ENCODE peak calls at places on chromosome 12, in nine cellular contexts. D is H9, S is mammary epithelial cell, B is neuronal stem cell, L is IMR-90, X is GM23248, A is astrocyte, Z is GM12878, K is endodermal cell. Y is an unnamed sample.

GRCh38 chr12:131197490-131197889 is 243.8 kb downstream of the ADGRD1 start:
- DNase-seq in D (no peak), S (no peak), B (no peak), L (no peak), X (no peak), A (no peak), Z (no peak), K (no peak), Y (no peak)

GRCh38 chr12:51834411-51834810 is 14.1 kb downstream of the FIGNL2 start:
- DNase-seq in D (no peak), S (no peak), B (no peak), L (no peak), X (no peak), A (no peak), Z (no peak), K (no peak), Y (no peak)

GRCh38 chr12:126668961-126669360 is 1598.0 kb upstream of the TMEM132C start:
- DNase-seq in D (no peak), S (no peak), B (no peak), L (no peak), X (peak), A (peak), Z (no peak), K (no peak), Y (no peak)

GRCh38 chr12:53623526-53623925 is 2.7 kb downstream of the ATF7 start:
- DNase-seq in D (no peak), S (peak), B (no peak), L (peak), X (peak), A (peak), Z (no peak), K (no peak), Y (peak)

GRCh38 chr12:100359822-100360221 is 2.9 kb downstream of the SLC17A8 start:
- DNase-seq in D (no peak), S (peak), B (no peak), L (peak), X (peak), A (peak), Z (no peak), K (peak), Y (no peak)

GRCh38 chr12:67275380-67275913 is 6.3 kb downstream of the CAND1 start:
- DNase-seq in D (no peak), S (peak), B (no peak), L (no peak), X (peak), A (peak), Z (no peak), K (no peak), Y (peak)

GRCh38 chr12:123043536-123044001 is 63.1 kb downstream of the ARL6IP4 start:
- DNase-seq in D (peak), S (peak), B (peak), L (peak), X (peak), A (peak), Z (no peak), K (peak), Y (peak)

GRCh38 chr12:76020281-76020680 is 11.3 kb downstream of the PHLDA1 start:
- DNase-seq in D (no peak), S (peak), B (no peak), L (peak), X (peak), A (peak), Z (peak), K (peak), Y (peak)

GRCh38 chr12:111255261-111255660 is 113.6 kb downstream of the PHETA1 start:
- DNase-seq in D (no peak), S (no peak), B (no peak), L (no peak), X (no peak), A (no peak), Z (no peak), K (no peak), Y (no peak)

GRCh38 chr12:103269962-103270361 is 225.8 kb downstream of the C12orf42 start:
- DNase-seq in D (no peak), S (no peak), B (no peak), L (peak), X (no peak), A (peak), Z (no peak), K (no peak), Y (peak)

GRCh38 chr12:46430340-46430948 is 57.9 kb upstream of the SLC38A2 start:
- DNase-seq in D (no peak), S (peak), B (no peak), L (peak), X (peak), A (peak), Z (peak), K (no peak), Y (peak)

GRCh38 chr12:89126712-89127111 is 225.6 kb downstream of the DUSP6 start:
- DNase-seq in D (no peak), S (no peak), B (no peak), L (peak), X (peak), A (peak), Z (no peak), K (no peak), Y (no peak)

GRCh38 chr12:121637231-121637914 is 11.0 kb downstream of the ORAI1 start:
- DNase-seq in D (peak), S (no peak), B (no peak), L (no peak), X (no peak), A (no peak), Z (no peak), K (peak), Y (no peak)

GRCh38 chr12:79121486-79121885 is 256.9 kb downstream of the SYT1 start:
- DNase-seq in D (peak), S (no peak), B (no peak), L (no peak), X (peak), A (no peak), Z (no peak), K (peak), Y (peak)

GRCh38 chr12:71405884-71406283 is 33.7 kb upstream of the LGR5 start:
- DNase-seq in D (no peak), S (no peak), B (no peak), L (no peak), X (no peak), A (no peak), Z (no peak), K (no peak), Y (no peak)

GRCh38 chr12:109389146-109389545 is 41.4 kb downstream of the MYO1H start:
- DNase-seq in D (no peak), S (no peak), B (no peak), L (no peak), X (peak), A (no peak), Z (no peak), K (peak), Y (no peak)

GRCh38 chr12:109388167-109388563 is 40.5 kb downstream of the MYO1H start:
- DNase-seq in D (no peak), S (no peak), B (no peak), L (no peak), X (no peak), A (no peak), Z (no peak), K (no peak), Y (no peak)

GRCh38 chr12:109385339-109386078 is 37.8 kb downstream of the MYO1H start:
- DNase-seq in D (no peak), S (peak), B (peak), L (peak), X (peak), A (peak), Z (no peak), K (peak), Y (peak)

GRCh38 chr12:109386079-109386473 is 38.4 kb downstream of the MYO1H start:
- DNase-seq in D (no peak), S (no peak), B (no peak), L (no peak), X (no peak), A (no peak), Z (no peak), K (no peak), Y (no peak)

DNA sequence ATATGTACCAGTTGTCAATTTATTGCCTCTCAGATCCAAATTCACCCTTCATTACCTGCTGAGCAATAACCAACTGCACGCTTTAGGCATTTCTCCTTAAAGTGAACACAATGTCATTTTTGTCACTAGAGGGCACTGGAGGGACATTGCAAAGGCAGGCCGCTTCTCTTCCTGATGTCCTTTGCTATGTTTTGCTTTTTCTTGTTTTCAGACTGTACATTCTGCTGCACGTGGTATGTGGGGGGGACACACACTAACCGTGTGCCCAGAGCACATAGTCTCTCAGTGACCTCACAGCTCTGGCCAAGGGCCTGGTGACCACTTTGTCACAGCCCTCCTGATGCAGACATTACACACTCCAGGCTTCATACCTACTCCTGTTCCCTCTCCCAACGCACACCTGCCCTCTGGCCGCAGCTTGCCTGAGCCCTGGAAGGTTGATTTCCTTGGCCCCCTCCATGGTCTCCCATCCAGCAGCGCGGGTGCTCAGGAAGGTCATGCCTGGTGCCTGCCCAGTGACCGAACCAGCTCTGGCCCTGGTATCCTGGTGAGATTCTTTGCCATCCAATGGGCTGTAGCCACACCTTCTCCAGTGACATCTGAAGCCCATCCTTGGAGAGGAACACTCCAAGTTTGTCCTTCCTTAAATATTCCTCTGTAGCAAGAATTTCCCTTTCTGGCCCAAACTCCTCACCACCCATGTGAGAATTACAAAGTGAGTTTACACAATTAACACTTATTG is 39.9 kb downstream of the MYO1H start:
- DNase-seq in D (peak), S (peak), B (no peak), L (peak), X (peak), A (no peak), Z (no peak), K (peak), Y (peak)
- H3K9ac ChIP-seq in D (no peak), S (no peak), B (no peak), L (no peak), X (no peak), A (no peak), Z (no peak), K (no peak), Y (no peak)

DNA sequence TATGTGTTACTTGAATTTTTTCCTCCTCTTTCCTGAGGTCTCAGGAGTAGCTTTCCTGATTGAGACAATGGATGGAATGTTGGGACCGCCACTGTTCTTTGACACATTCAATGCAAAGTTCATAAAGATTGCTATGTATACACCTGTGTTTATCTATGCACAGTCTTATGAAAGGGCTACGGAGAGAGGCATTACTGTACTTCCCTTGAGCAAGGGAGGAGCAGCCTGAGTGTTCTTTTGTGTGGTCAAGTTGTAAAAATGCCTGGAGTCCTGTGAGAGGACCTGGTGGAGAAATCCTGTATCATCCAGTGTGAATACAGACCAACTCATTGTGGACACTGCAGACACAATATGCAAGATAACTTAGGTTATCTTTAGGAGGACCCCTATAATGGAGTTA is 1.2 kb downstream of the SRGAP1 start:
- DNase-seq in D (no peak), S (peak), B (no peak), L (peak), X (peak), A (peak), Z (no peak), K (peak), Y (peak)
- H3K9ac ChIP-seq in D (no peak), S (peak), B (no peak), L (peak), X (peak), A (peak), Z (no peak), K (no peak), Y (peak)

DNA sequence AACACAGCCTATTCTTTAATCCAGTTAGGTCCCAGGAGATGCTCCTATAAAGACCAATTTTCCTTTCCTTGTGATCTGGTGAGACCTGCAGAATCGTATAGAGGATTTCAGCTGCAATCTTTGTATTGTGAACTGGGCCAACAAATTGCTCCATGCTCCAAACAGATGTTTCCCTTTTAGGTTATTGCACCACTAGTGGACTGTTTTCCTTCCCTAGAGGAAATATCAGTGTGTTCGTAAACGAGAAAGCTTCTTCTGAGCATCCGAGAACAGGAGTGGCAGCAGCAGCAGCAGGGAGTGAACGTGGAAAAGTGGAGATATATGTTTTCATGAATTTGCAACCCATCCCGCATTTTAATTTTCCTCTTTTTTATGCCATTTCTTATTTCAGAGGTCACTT is 344.1 kb upstream of the PDE3A start:
- DNase-seq in D (no peak), S (no peak), B (no peak), L (no peak), X (peak), A (no peak), Z (no peak), K (no peak), Y (peak)
- H3K9ac ChIP-seq in D (no peak), S (no peak), B (no peak), L (no peak), X (no peak), A (no peak), Z (no peak), K (no peak), Y (peak)

GRCh38 chr12:119669744-119670472 is 2.0 kb downstream of the PRKAB1 start:
- DNase-seq in D (no peak), S (peak), B (no peak), L (no peak), X (no peak), A (no peak), Z (no peak), K (no peak), Y (no peak)
- H3K9ac ChIP-seq in D (no peak), S (no peak), B (no peak), L (no peak), X (no peak), A (peak), Z (peak), K (no peak), Y (peak)

DNA sequence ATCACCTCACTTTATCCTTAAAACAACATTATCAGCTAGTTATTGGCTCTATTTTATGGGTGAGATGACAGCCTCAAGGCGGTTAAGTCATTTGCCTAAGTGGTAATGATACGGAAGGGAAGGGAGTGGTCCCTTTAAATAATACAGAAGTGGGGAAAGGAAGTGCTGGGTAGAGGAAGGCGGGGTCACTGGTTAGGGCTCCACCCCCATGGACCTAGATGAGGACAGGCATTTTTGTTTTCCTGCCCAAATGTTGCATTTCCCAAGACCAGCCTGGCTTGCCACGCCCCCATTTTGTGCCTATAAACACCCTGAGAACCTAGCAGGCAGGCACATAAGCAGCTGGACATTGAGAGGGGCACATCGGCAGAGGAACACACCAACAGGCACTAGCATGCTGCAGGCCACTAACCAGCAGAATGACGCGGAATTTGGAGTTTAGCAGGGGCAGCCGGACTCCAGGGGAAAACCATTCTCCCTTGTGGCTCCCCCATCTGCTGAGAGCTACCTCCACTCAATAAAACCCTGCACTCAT is 100.9 kb downstream of the EPS8 start:
- DNase-seq in D (peak), S (no peak), B (no peak), L (no peak), X (no peak), A (no peak), Z (no peak), K (peak), Y (no peak)
- H3K9ac ChIP-seq in D (no peak), S (no peak), B (no peak), L (no peak), X (no peak), A (peak), Z (no peak), K (no peak), Y (peak)

GRCh38 chr12:6956332-6956727 is 5.2 kb downstream of the PTPN6 start:
- DNase-seq in D (no peak), S (no peak), B (no peak), L (no peak), X (no peak), A (no peak), Z (no peak), K (no peak), Y (no peak)
- H3K9ac ChIP-seq in D (no peak), S (no peak), B (no peak), L (no peak), X (no peak), A (no peak), Z (peak), K (no peak), Y (no peak)

GRCh38 chr12:50200507-50201273 is 33.5 kb upstream of the CERS5 start:
- DNase-seq in D (no peak), S (peak), B (no peak), L (peak), X (peak), A (peak), Z (no peak), K (no peak), Y (peak)
- H3K9ac ChIP-seq in D (no peak), S (no peak), B (no peak), L (no peak), X (peak), A (peak), Z (no peak), K (no peak), Y (peak)

Y was measured in mesenchymal stem cell.